ENCODE peak calls at places on chromosomes 2 and 18, in six cellular contexts. O is iris pigment epithelial cell; E is HEK293T; G is right cardiac atrium; P is stimulated activated CD4-positive, alpha-beta T cell treated with anti-CD3 and anti-CD28 coated beads, Interleukin-15, amount 100 ng/mL, for 48 hours; N is bronchial epithelial cell. U is an unnamed sample.
A peak's percentile ranks its signal among the peaks of the same experiment; 100 is the strongest.

GRCh38 chr2:34785206-34785785 is 1186.2 kb upstream of the FAM98A start:
- DNase-seq in O (no peak), E (no peak), G (no peak), P (no peak), N (peak; percentile 6), U (no peak)

GRCh38 chr18:24014986-24015896 is 687 bp downstream of the TTC39C start:
- DNase-seq in O (peak; percentile 80), E (peak; percentile 68), G (peak; percentile 73), P (peak; percentile 44), N (no peak), U (peak; percentile 37)

GRCh38 chr2:96092580-96092877 is 23.8 kb downstream of the ADRA2B start:
- DNase-seq in O (no peak), E (no peak), G (no peak), P (no peak), N (no peak), U (no peak)

GRCh38 chr2:181364492-181365175 is 92.6 kb upstream of the ITGA4 start:
- DNase-seq in O (peak; percentile 53), E (no peak), G (no peak), P (no peak), N (no peak), U (no peak)

GRCh38 chr2:184599054-184599874 is 935 bp downstream of the ZNF804A start:
- DNase-seq in O (peak; percentile 59), E (peak; percentile 12), G (no peak), P (no peak), N (no peak), U (no peak)

GRCh38 chr2:147101906-147102790 is 742.7 kb upstream of the ACVR2A start:
- DNase-seq in O (no peak), E (no peak), G (no peak), P (no peak), N (no peak), U (no peak)

GRCh38 chr2:2101924-2102323 is 229.2 kb downstream of the MYT1L start:
- DNase-seq in O (peak; percentile 4), E (no peak), G (no peak), P (no peak), N (peak; percentile 0), U (no peak)

GRCh38 chr18:74982946-74983635 is 225.8 kb downstream of the PTGR3 start:
- DNase-seq in O (no peak), E (no peak), G (no peak), P (no peak), N (no peak), U (no peak)

GRCh38 chr2:43230981-43231827 is 4.8 kb upstream of the ZFP36L2 start:
- DNase-seq in O (no peak), E (no peak), G (peak; percentile 38), P (no peak), N (no peak), U (no peak)

GRCh38 chr2:61814761-61815160 is 39.1 kb downstream of the FAM161A start:
- DNase-seq in O (no peak), E (no peak), G (no peak), P (no peak), N (no peak), U (no peak)

GRCh38 chr2:150486539-150487484 is 655 bp downstream of the RND3 start:
- DNase-seq in O (peak; percentile 59), E (peak; percentile 34), G (peak; percentile 65), P (no peak), N (no peak), U (no peak)

GRCh38 chr2:7013761-7014160 is 96.5 kb downstream of the RNF144A start:
- DNase-seq in O (peak; percentile 37), E (no peak), G (no peak), P (no peak), N (no peak), U (no peak)

GRCh38 chr2:25323612-25324189 is 18.0 kb downstream of the DNMT3A start:
- DNase-seq in O (no peak), E (no peak), G (peak; percentile 9), P (no peak), N (no peak), U (no peak)

GRCh38 chr2:218039171-218039570 is 29.9 kb upstream of the RUFY4 start:
- DNase-seq in O (no peak), E (no peak), G (no peak), P (no peak), N (peak; percentile 91), U (no peak)

GRCh38 chr2:235854276-235854675 is 313.9 kb downstream of the GBX2 start:
- DNase-seq in O (no peak), E (no peak), G (no peak), P (no peak), N (no peak), U (no peak)

GRCh38 chr2:128306081-128306930 is 12.4 kb downstream of the HS6ST1 start:
- DNase-seq in O (peak; percentile 98), E (no peak), G (peak; percentile 78), P (no peak), N (peak; percentile 88), U (peak; percentile 59)

GRCh38 chr2:195532628-195533271 is 124.3 kb upstream of the SLC39A10 start:
- DNase-seq in O (peak; percentile 56), E (no peak), G (no peak), P (no peak), N (peak; percentile 7), U (no peak)

GRCh38 chr2:105238664-105239240 is 2.8 kb upstream of the GPR45 start:
- DNase-seq in O (no peak), E (no peak), G (no peak), P (no peak), N (no peak), U (no peak)

GRCh38 chr18:77164762-77165485 is 32.3 kb upstream of the MBP start:
- DNase-seq in O (no peak), E (no peak), G (no peak), P (no peak), N (no peak), U (no peak)

GRCh38 chr2:201260302-201260800 is at the start of gene CASP8:
- DNase-seq in O (peak; percentile 82), E (no peak), G (no peak), P (peak; percentile 52), N (peak; percentile 67), U (no peak)

GRCh38 chr2:20514596-20515269 is 67.9 kb downstream of the RHOB start:
- DNase-seq in O (peak; percentile 99), E (no peak), G (no peak), P (no peak), N (peak; percentile 97), U (no peak)

GRCh38 chr2:224448236-224448635 is 46.3 kb upstream of the FAM124B start:
- DNase-seq in O (no peak), E (no peak), G (no peak), P (no peak), N (peak; percentile 63), U (no peak)

GRCh38 chr2:208012449-208012848 is 12.9 kb downstream of the PLEKHM3 start:
- DNase-seq in O (no peak), E (no peak), G (no peak), P (no peak), N (no peak), U (no peak)

GRCh38 chr2:136319227-136319626 is 201.3 kb upstream of the CXCR4 start:
- DNase-seq in O (no peak), E (no peak), G (no peak), P (no peak), N (no peak), U (no peak)

GRCh38 chr18:6561029-6561861 is 146.5 kb upstream of the L3MBTL4 start:
- DNase-seq in O (peak; percentile 93), E (peak; percentile 12), G (peak; percentile 77), P (no peak), N (peak; percentile 7), U (peak; percentile 57)

GRCh38 chr2:72289283-72289682 is 141.6 kb upstream of the CYP26B1 start:
- DNase-seq in O (peak; percentile 87), E (no peak), G (no peak), P (no peak), N (no peak), U (no peak)

GRCh38 chr18:35837922-35838496 is 134.5 kb upstream of the RMP24 start:
- DNase-seq in O (no peak), E (no peak), G (no peak), P (no peak), N (no peak), U (no peak)

GRCh38 chr2:60262178-60262577 is 291.3 kb downstream of the BCL11A start:
- DNase-seq in O (no peak), E (no peak), G (no peak), P (no peak), N (no peak), U (no peak)

GRCh38 chr18:78971511-78972245 is 7.9 kb upstream of the SALL3 start:
- DNase-seq in O (no peak), E (no peak), G (no peak), P (no peak), N (no peak), U (no peak)

GRCh38 chr2:199383006-199383405 is 74.7 kb downstream of the SATB2 start:
- DNase-seq in O (no peak), E (no peak), G (no peak), P (no peak), N (no peak), U (no peak)

GRCh38 chr2:129801575-129801974 is 177.9 kb upstream of the RAB6C start:
- DNase-seq in O (no peak), E (no peak), G (no peak), P (no peak), N (peak; percentile 63), U (no peak)

GRCh38 chr2:237222178-237222577 is 136.5 kb downstream of the COPS8 start:
- DNase-seq in O (peak; percentile 76), E (no peak), G (peak; percentile 65), P (no peak), N (no peak), U (peak; percentile 34)

GRCh38 chr2:241814571-241815476 is 5.8 kb downstream of the NEU4 start:
- DNase-seq in O (no peak), E (no peak), G (peak; percentile 53), P (no peak), N (no peak), U (no peak)

GRCh38 chr2:78979380-78980238 is 45.9 kb upstream of the REG3G start:
- DNase-seq in O (peak; percentile 15), E (peak; percentile 61), G (peak; percentile 23), P (no peak), N (peak; percentile 17), U (no peak)

U was measured in left ventricle myocardium inferior.